ENCODE peak calls at places on chromosome 3, in four cellular contexts. W is right atrium auricular region, Q is WTC11, R is left lung. L is an unnamed sample.

GRCh38 chr3:187102073-187102634 is 37.1 kb downstream of the RPL39L start:
- DNase-seq in W (no peak), Q (no peak), R (no peak), L (no peak)

GRCh38 chr3:108486910-108487309 is 23.5 kb downstream of the MYH15 start:
- DNase-seq in W (no peak), Q (no peak), R (no peak), L (no peak)

GRCh38 chr3:42852443-42852842 is 23.2 kb downstream of the CYP8B1 start:
- DNase-seq in W (peak; percentile 74), Q (no peak), R (no peak), L (no peak)

GRCh38 chr3:16480861-16481569 is 32.5 kb downstream of the RFTN1 start:
- DNase-seq in W (no peak), Q (no peak), R (no peak), L (no peak)

GRCh38 chr3:10435850-10436249 is 69.5 kb downstream of the ATP2B2 start:
- DNase-seq in W (no peak), Q (no peak), R (no peak), L (no peak)

GRCh38 chr3:11982341-11982948 is 21.7 kb upstream of the SYN2 start:
- DNase-seq in W (no peak), Q (no peak), R (no peak), L (no peak)

GRCh38 chr3:38121832-38122461 is 15.0 kb downstream of the ACAA1 start:
- DNase-seq in W (peak; percentile 44), Q (no peak), R (no peak), L (no peak)

GRCh38 chr3:57787867-57788623 is 31.9 kb downstream of the SLMAP start:
- DNase-seq in W (no peak), Q (no peak), R (no peak), L (no peak)

GRCh38 chr3:119463171-119464169 is at the start of gene TMEM39A:
- DNase-seq in W (peak; percentile 100), Q (peak; percentile 99), R (peak; percentile 99), L (peak; percentile 99)

GRCh38 chr3:134294302-134294925 is 43.8 kb upstream of the RYK start:
- DNase-seq in W (no peak), Q (no peak), R (no peak), L (no peak)

GRCh38 chr3:169060037-169060436 is 603.5 kb downstream of the MECOM start:
- DNase-seq in W (no peak), Q (no peak), R (no peak), L (no peak)

GRCh38 chr3:49171119-49171774 is at the start of gene KLHDC8B:
- DNase-seq in W (peak; percentile 88), Q (peak; percentile 96), R (peak; percentile 86), L (peak; percentile 76)

GRCh38 chr3:52306978-52307377 is 9.1 kb upstream of the DNAH1 start:
- DNase-seq in W (no peak), Q (no peak), R (no peak), L (no peak)

GRCh38 chr3:126954141-126954845 is 28.6 kb upstream of the PLXNA1 start:
- DNase-seq in W (no peak), Q (peak; percentile 5), R (peak; percentile 34), L (no peak)

GRCh38 chr3:102092617-102093466 is 243.5 kb downstream of the NFKBIZ start:
- DNase-seq in W (no peak), Q (no peak), R (no peak), L (no peak)

GRCh38 chr3:196726788-196727675 is 12.6 kb upstream of the PAK2 start:
- DNase-seq in W (no peak), Q (no peak), R (no peak), L (no peak)

GRCh38 chr3:57151021-57151449 is 14.1 kb downstream of the IL17RD start:
- DNase-seq in W (no peak), Q (no peak), R (no peak), L (no peak)

GRCh38 chr3:16512435-16513140 is 911 bp downstream of the RFTN1 start:
- DNase-seq in W (peak; percentile 66), Q (no peak), R (peak; percentile 66), L (peak; percentile 68)

GRCh38 chr3:52341123-52341522 is 25.0 kb downstream of the DNAH1 start:
- DNase-seq in W (no peak), Q (no peak), R (no peak), L (no peak)

GRCh38 chr3:39096775-39097174 is 10.7 kb downstream of the GORASP1 start:
- DNase-seq in W (no peak), Q (no peak), R (no peak), L (no peak)

GRCh38 chr3:188091746-188092145 is 62.2 kb upstream of the LPP start:
- DNase-seq in W (no peak), Q (no peak), R (no peak), L (no peak)

DNA sequence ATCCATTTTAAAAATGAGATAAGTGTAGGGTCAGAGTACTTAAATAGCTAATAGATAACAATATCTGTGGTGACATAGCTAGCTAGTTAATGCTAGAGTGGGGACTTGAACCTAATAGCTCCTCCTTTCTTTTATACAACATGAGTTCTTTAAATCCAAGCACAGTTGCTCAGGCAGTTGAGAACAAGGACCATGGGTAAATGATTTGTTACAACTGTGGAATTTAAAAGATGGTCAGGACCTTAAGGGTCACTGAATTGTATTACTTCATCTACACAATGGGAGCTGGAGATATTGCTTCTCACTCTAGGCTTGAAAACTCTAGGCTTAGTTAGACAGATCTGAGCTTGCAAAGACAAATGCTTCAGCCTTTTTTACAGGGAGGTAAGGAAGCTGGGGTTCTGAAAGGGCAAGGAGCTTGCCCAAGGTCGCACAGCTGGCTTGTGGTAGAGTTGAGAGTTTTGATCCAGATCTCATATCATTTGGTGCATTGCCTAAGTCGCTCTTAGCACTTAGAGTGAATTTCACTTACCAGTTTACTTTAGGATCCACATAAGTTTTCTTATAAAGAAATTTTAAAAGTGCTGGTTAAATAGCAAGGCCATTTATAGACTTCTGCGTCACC is 90.2 kb downstream of the EDEM1 start:
- DNase-seq in W (no peak), Q (no peak), R (no peak), L (no peak)
- TF ChIP-seq CTCF in W (no peak), Q (no peak), R (no peak), L (no peak)

GRCh38 chr3:46442591-46443530 is 21.8 kb downstream of the LTF start:
- DNase-seq in W (peak; percentile 70), Q (no peak), R (no peak), L (no peak)
- TF ChIP-seq CTCF in W (peak; percentile 77), Q (peak; percentile 16), R (peak; percentile 58), L (no peak)

GRCh38 chr3:62667714-62668113 is 207.5 kb downstream of the CADPS start:
- DNase-seq in W (no peak), Q (peak; percentile 49), R (no peak), L (no peak)
- TF ChIP-seq CTCF in W (no peak), Q (peak; percentile 52), R (no peak), L (no peak)

GRCh38 chr3:94548581-94549316 is 485.9 kb downstream of the NSUN3 start:
- DNase-seq in W (no peak), Q (peak; percentile 29), R (no peak), L (no peak)
- TF ChIP-seq CTCF in W (no peak), Q (no peak), R (no peak), L (no peak)

L was measured in activated B cell treated with CpG ODN at 0.5 μM for 24 hours.